ENCODE peak calls at places on chromosomes 1 and 21, in eight cellular contexts. T, I, N, D, M, R, Z and Q are unnamed samples.

GRCh38 chr1:183922197-183922596 is 115.3 kb downstream of the COLGALT2 start:
- DNase-seq in T (no peak), I (no peak), N (no peak), D (no peak), M (no peak), R (no peak), Z (no peak), Q (no peak)

GRCh38 chr1:205312866-205313680 is 8.5 kb downstream of the NUAK2 start:
- DNase-seq in T (no peak), I (no peak), N (no peak), D (no peak), M (no peak), R (no peak), Z (no peak), Q (no peak)

GRCh38 chr1:198155253-198155652 is 1.5 kb upstream of the NEK7 start:
- DNase-seq in T (no peak), I (peak), N (no peak), D (peak), M (no peak), R (no peak), Z (no peak), Q (no peak)

GRCh38 chr21:39633770-39634181 is 21.0 kb downstream of the B3GALT5 start:
- DNase-seq in T (no peak), I (peak), N (no peak), D (peak), M (peak), R (no peak), Z (no peak), Q (no peak)

GRCh38 chr1:19504796-19505693 is 19.7 kb upstream of the CAPZB start:
- DNase-seq in T (no peak), I (peak), N (no peak), D (peak), M (peak), R (no peak), Z (no peak), Q (peak)

GRCh38 chr1:200971955-200972711 is 51.4 kb downstream of the KIF21B start:
- DNase-seq in T (peak), I (peak), N (peak), D (peak), M (no peak), R (peak), Z (peak), Q (peak)

GRCh38 chr1:7103322-7104052 is 318.2 kb downstream of the CAMTA1 start:
- DNase-seq in T (no peak), I (no peak), N (no peak), D (no peak), M (no peak), R (no peak), Z (no peak), Q (no peak)

GRCh38 chr21:42218836-42219605 is at the start of gene ABCG1:
- DNase-seq in T (peak), I (no peak), N (peak), D (no peak), M (no peak), R (peak), Z (no peak), Q (peak)

GRCh38 chr1:219812491-219813221 is 115.7 kb downstream of the SLC30A10 start:
- DNase-seq in T (no peak), I (peak), N (no peak), D (peak), M (no peak), R (peak), Z (peak), Q (no peak)

GRCh38 chr1:211613108-211613947 is 34.4 kb upstream of the SLC30A1 start:
- DNase-seq in T (no peak), I (peak), N (no peak), D (peak), M (peak), R (no peak), Z (peak), Q (no peak)

GRCh38 chr1:22761821-22762220 is 51.2 kb downstream of the EPHB2 start:
- DNase-seq in T (no peak), I (no peak), N (no peak), D (no peak), M (no peak), R (no peak), Z (no peak), Q (no peak)

GRCh38 chr1:71089536-71090270 is 8.9 kb upstream of the ZRANB2 start:
- DNase-seq in T (no peak), I (peak), N (no peak), D (no peak), M (peak), R (no peak), Z (no peak), Q (no peak)

GRCh38 chr1:245241506-245242130 is 86.8 kb downstream of the KIF26B start:
- DNase-seq in T (no peak), I (no peak), N (no peak), D (no peak), M (no peak), R (no peak), Z (no peak), Q (no peak)

GRCh38 chr1:7284839-7285435 is 486.2 kb upstream of the VAMP3 start:
- DNase-seq in T (no peak), I (no peak), N (no peak), D (no peak), M (no peak), R (no peak), Z (no peak), Q (no peak)

GRCh38 chr1:234608720-234609527 is 1.1 kb downstream of the IRF2BP2 start:
- DNase-seq in T (peak), I (no peak), N (peak), D (no peak), M (no peak), R (peak), Z (no peak), Q (peak)

GRCh38 chr1:164754088-164754600 is 195.2 kb downstream of the PBX1 start:
- DNase-seq in T (no peak), I (no peak), N (no peak), D (no peak), M (no peak), R (no peak), Z (no peak), Q (peak)

GRCh38 chr1:185404864-185405568 is 88.0 kb upstream of the IVNS1ABP start:
- DNase-seq in T (no peak), I (no peak), N (no peak), D (no peak), M (no peak), R (no peak), Z (no peak), Q (no peak)

GRCh38 chr1:114024049-114024448 is 44.8 kb downstream of the OLFML3 start:
- DNase-seq in T (no peak), I (no peak), N (no peak), D (no peak), M (no peak), R (no peak), Z (no peak), Q (peak)

GRCh38 chr1:201637282-201638076 is 98.6 kb downstream of the NAV1 start:
- DNase-seq in T (no peak), I (no peak), N (no peak), D (no peak), M (no peak), R (no peak), Z (no peak), Q (no peak)

GRCh38 chr1:1083181-1084027 is 9.3 kb upstream of the RNF223 start:
- DNase-seq in T (no peak), I (no peak), N (peak), D (peak), M (no peak), R (peak), Z (no peak), Q (no peak)

GRCh38 chr21:34844924-34845238 is 176.1 kb downstream of the CLIC6 start:
- DNase-seq in T (no peak), I (no peak), N (no peak), D (no peak), M (no peak), R (no peak), Z (no peak), Q (no peak)

GRCh38 chr1:6502000-6502891 is 10.8 kb upstream of the PLEKHG5 start:
- DNase-seq in T (no peak), I (no peak), N (no peak), D (peak), M (no peak), R (no peak), Z (no peak), Q (peak)

GRCh38 chr1:46437723-46438122 is 43.6 kb downstream of the FAAH start:
- DNase-seq in T (no peak), I (no peak), N (no peak), D (no peak), M (no peak), R (no peak), Z (no peak), Q (no peak)

GRCh38 chr1:170619167-170620030 is 44.5 kb upstream of the PRRX1 start:
- DNase-seq in T (no peak), I (peak), N (no peak), D (no peak), M (peak), R (no peak), Z (no peak), Q (no peak)

GRCh38 chr21:46125846-46126301 is 28.0 kb downstream of the COL6A2 start:
- DNase-seq in T (no peak), I (no peak), N (peak), D (no peak), M (no peak), R (no peak), Z (no peak), Q (peak)

GRCh38 chr21:45292399-45293213 is 4.9 kb upstream of the POFUT2 start:
- DNase-seq in T (peak), I (peak), N (peak), D (peak), M (no peak), R (peak), Z (peak), Q (peak)

GRCh38 chr1:115114308-115114707 is 25.0 kb upstream of the TSPAN2 start:
- DNase-seq in T (no peak), I (no peak), N (peak), D (no peak), M (no peak), R (peak), Z (no peak), Q (no peak)

GRCh38 chr1:111032295-111032897 is 68.7 kb upstream of the LRIF1 start:
- DNase-seq in T (no peak), I (peak), N (no peak), D (no peak), M (peak), R (no peak), Z (peak), Q (no peak)